ENCODE peak calls at places on chromosomes 3 and 15, in seven cellular contexts. M, T, B, Z, Y, S and Q are unnamed samples.

GRCh38 chr3:107650788-107651187 is 128.0 kb downstream of the BBX start:
- DNase-seq in T (no peak), M (no peak), Z (no peak), Y (peak; percentile 62), B (no peak), S (no peak), Q (no peak)

GRCh38 chr15:66138096-66138783 is 115.3 kb downstream of the MEGF11 start:
- DNase-seq in Y (no peak), T (no peak), Z (no peak), M (no peak), B (no peak), S (no peak), Q (no peak)

GRCh38 chr3:160478338-160478737 is 28.8 kb upstream of the TRIM59 start:
- DNase-seq in S (no peak), T (no peak), Z (peak; percentile 53), Y (no peak), B (no peak), M (no peak), Q (no peak)

GRCh38 chr3:152051501-152052404 is 178.3 kb downstream of the SUCNR1 start:
- DNase-seq in Z (no peak), M (no peak), Y (no peak), S (no peak), B (no peak), T (no peak), Q (no peak)

GRCh38 chr15:55917881-55918296 is 75.5 kb downstream of the NEDD4 start:
- DNase-seq in B (no peak), Y (peak; percentile 33), Z (peak; percentile 97), M (no peak), T (no peak), S (no peak), Q (no peak)

GRCh38 chr3:111338059-111338698 is 203.8 kb upstream of the CD96 start:
- DNase-seq in T (peak; percentile 6), S (no peak), Y (peak; percentile 50), M (no peak), B (peak; percentile 27), Z (peak; percentile 90), Q (no peak)

GRCh38 chr3:139893264-139893962 is 41.6 kb upstream of the CLSTN2 start:
- DNase-seq in Y (no peak), B (no peak), M (no peak), S (no peak), Z (no peak), T (no peak), Q (no peak)

GRCh38 chr3:128427872-128428822 is 38.5 kb downstream of the DNAJB8 start:
- DNase-seq in T (no peak), Y (no peak), S (no peak), M (no peak), Z (no peak), B (no peak), Q (no peak)

GRCh38 chr15:37981781-37982180 is 47.3 kb downstream of the TMCO5A start:
- DNase-seq in Y (peak; percentile 37), Z (peak; percentile 62), M (no peak), T (no peak), B (no peak), S (no peak), Q (no peak)

GRCh38 chr15:88656760-88657221 is 18.0 kb downstream of the ISG20 start:
- DNase-seq in Z (no peak), B (no peak), M (no peak), Y (no peak), S (no peak), T (no peak), Q (no peak)

GRCh38 chr3:150495563-150496168 is 50.6 kb downstream of the SERP1 start:
- DNase-seq in M (no peak), S (peak; percentile 40), Y (peak; percentile 76), Z (peak; percentile 76), B (no peak), T (no peak), Q (no peak)